ENCODE peak calls at places on chromosomes 12 and 14, in seven cellular contexts. W is Panc1, U is suprapubic skin, T is IMR-90, M is PC-9, G is PC-3, P is ovary. Z is an unnamed sample. For H3K4me1, the result is how much of the 10 kb centered on the place peaks cover.

GRCh38 chr14:103220134-103220981 is 97.1 kb downstream of the TNFAIP2 start:
- DNase-seq in W (no peak), U (peak), T (no peak), M (no peak), G (no peak), P (no peak), Z (no peak)

GRCh38 chr12:121839106-121839992 is 19.3 kb downstream of the HPD start:
- DNase-seq in W (peak), U (peak), T (peak), M (peak), G (peak), P (peak), Z (peak)

GRCh38 chr12:47757840-47758583 is 668 bp downstream of the RAPGEF3 start:
- DNase-seq in W (no peak), U (no peak), T (no peak), M (no peak), G (no peak), P (peak), Z (peak)

GRCh38 chr14:98154254-98154653 is 1117.7 kb downstream of the BCL11B start:
- DNase-seq in W (no peak), U (no peak), T (no peak), M (no peak), G (no peak), P (no peak), Z (no peak)

GRCh38 chr12:30754383-30754749 is 385 bp downstream of the CAPRIN2 start:
- DNase-seq in W (no peak), U (no peak), T (no peak), M (no peak), G (no peak), P (no peak), Z (no peak)

GRCh38 chr14:50023671-50024490 is 92.5 kb downstream of the VCPKMT start:
- DNase-seq in W (no peak), U (no peak), T (peak), M (no peak), G (peak), P (no peak), Z (no peak)

GRCh38 chr12:19998968-19999792 is 369.2 kb upstream of the PDE3A start:
- DNase-seq in W (no peak), U (no peak), T (no peak), M (no peak), G (no peak), P (no peak), Z (no peak)

GRCh38 chr12:48454675-48455074 is 17.7 kb upstream of the ANP32D start:
- DNase-seq in W (no peak), U (no peak), T (peak), M (no peak), G (peak), P (no peak), Z (no peak)

GRCh38 chr14:103708750-103709187 is 6.5 kb downstream of the XRCC3 start:
- DNase-seq in W (no peak), U (no peak), T (no peak), M (no peak), G (no peak), P (no peak), Z (no peak)

GRCh38 chr14:51573607-51574006 is 78.1 kb upstream of the FRMD6 start:
- DNase-seq in W (no peak), U (no peak), T (no peak), M (no peak), G (no peak), P (no peak), Z (no peak)

GRCh38 chr14:28762949-28763313 is 3.7 kb upstream of the FOXG1 start:
- DNase-seq in W (no peak), U (no peak), T (no peak), M (no peak), G (no peak), P (no peak), Z (no peak)

GRCh38 chr14:35826952-35827416 is 846 bp downstream of the BRMS1L start:
- DNase-seq in W (no peak), U (no peak), T (no peak), M (no peak), G (no peak), P (no peak), Z (no peak)

GRCh38 chr12:116336542-116337065 is 59.1 kb upstream of the MED13L start:
- DNase-seq in W (no peak), U (no peak), T (peak), M (no peak), G (no peak), P (no peak), Z (no peak)

GRCh38 chr12:53617700-53618099 is 8.5 kb downstream of the ATF7 start:
- DNase-seq in W (no peak), U (no peak), T (no peak), M (no peak), G (no peak), P (no peak), Z (no peak)

GRCh38 chr12:53613821-53614220 is 12.4 kb downstream of the ATF7 start:
- DNase-seq in W (no peak), U (no peak), T (peak), M (no peak), G (no peak), P (no peak), Z (no peak)

GRCh38 chr12:53616950-53617349 is 9.2 kb downstream of the ATF7 start:
- DNase-seq in W (no peak), U (no peak), T (no peak), M (no peak), G (no peak), P (no peak), Z (no peak)

GRCh38 chr12:53622724-53623123 is 3.5 kb downstream of the ATF7 start:
- DNase-seq in W (no peak), U (no peak), T (no peak), M (no peak), G (no peak), P (no peak), Z (no peak)

DNA sequence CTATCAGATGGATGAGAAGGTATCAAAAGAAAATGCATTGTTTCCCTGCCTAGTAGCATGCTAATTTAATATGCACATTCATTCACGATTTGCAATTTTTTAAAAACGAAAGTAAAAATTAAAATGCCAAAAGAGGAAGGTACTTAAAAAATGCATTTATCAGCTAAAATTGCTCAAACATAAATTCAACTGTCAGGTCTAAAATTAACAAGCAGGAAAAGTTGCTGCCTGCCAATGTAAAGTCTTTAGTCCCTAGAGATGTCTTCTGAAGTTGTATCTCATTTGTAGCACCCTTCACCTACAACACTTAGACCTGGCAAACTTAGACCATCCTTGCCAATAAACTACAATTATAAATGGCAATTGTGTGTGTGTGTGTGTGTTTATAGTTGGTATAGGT is 7.8 kb downstream of the ATF7 start:
- DNase-seq in W (no peak), U (no peak), T (no peak), M (no peak), G (no peak), P (no peak), Z (no peak)
- H3K4me1 ChIP-seq in W (under half), U (under half), T (under half), M (under half), G (under half), P (under half), Z (under half)

DNA sequence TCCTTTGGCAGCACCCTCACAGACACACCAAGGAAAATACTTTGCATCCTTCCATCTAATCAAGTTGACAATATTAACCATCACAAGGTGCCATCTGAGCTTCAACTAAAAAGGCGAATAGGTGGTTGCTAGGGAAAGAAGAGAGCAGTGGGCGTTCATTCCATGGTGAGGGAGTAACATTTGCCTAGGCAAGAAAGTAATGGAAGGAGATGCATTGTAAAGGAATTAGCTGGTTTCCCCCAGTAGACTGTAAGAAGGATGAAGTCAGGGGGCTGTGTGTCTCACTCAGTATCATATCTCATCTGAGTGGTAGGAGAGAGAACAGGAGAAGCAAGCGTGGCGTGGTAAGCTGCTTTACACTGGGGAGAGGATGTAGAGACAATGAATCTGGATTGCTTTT is 34.7 kb downstream of the AKAP6 start:
- DNase-seq in W (no peak), U (no peak), T (no peak), M (no peak), G (no peak), P (no peak), Z (no peak)
- TF ChIP-seq CTCF in W (no peak), U (no peak), T (no peak), M (no peak), G (no peak), P (no peak), Z (no peak)

GRCh38 chr14:69617796-69618195 is 6.4 kb downstream of the SUSD6 start:
- DNase-seq in W (no peak), U (no peak), T (no peak), M (no peak), G (no peak), P (no peak), Z (no peak)
- H3K4me1 ChIP-seq in W (under half), U (half or more), T (under half), M (under half), G (under half), P (under half), Z (under half)

DNA sequence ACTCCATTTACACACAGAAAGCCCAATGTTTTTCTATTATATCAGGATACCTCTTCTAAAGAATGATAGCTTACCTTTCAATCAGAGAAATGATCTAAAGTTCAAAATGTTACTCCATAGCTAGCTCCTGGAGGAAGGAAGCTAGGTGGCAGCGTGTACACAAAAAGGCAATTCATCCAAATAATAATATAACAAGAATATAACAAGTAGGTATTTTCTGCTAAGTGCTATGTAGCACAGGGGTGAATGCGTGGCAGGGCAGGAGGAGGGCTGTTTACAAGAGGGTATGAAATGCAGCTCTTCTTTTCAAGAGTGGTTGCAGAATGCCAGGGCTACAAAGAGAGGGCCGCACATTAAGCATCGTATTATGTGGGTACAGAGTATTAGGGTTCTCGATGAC is 663 bp upstream of the SNAPC1 start:
- DNase-seq in W (no peak), U (no peak), T (no peak), M (no peak), G (no peak), P (no peak), Z (no peak)
- TF ChIP-seq CTCF in W (no peak), U (no peak), T (no peak), M (no peak), G (peak), P (no peak), Z (no peak)

GRCh38 chr14:97077687-97078086 is 280.5 kb downstream of the VRK1 start:
- DNase-seq in W (no peak), U (no peak), T (no peak), M (no peak), G (no peak), P (no peak), Z (no peak)
- H3K4me1 ChIP-seq in W (under half), U (under half), T (under half), M (under half), G (under half), P (under half), Z (under half)

DNA sequence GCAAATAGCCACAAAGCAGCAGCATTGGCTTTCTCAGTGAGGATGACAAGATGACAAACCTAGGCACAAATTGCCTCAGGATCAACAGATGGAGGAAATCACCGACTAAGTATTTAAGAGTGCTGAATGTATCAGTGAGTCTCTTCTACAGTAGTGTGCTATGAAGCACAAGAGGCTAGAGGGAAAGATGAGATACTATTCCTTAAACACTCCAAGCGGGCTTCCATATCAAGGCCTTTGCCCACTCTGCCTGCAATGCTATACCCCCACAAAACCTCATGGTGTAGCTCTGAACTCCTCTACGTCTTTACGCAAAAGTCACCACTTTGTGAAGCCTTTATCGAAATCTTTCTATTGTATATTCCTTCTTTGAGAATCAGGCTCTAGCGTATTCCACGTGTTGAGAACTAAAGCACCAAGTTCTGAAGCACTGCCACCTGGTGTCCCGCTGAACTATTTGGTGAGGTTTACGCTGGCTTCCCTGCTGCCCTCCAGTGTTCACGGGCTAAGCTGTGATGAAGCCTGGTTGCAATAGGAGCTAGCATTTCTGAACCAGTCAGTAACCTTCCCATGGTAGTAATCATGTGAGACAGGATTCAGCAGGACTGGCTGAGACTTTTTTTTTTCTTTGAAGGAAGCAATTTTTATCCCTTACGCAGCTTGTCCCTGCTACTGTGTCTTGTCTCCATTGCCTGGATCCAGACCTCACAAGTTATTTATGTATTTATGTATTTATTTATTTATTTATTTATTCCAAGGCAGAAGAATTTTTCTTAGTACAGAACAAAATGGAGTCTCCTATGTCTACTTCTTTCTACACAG is 426.5 kb upstream of the OR4E1 start:
- DNase-seq in W (peak), U (peak), T (peak), M (no peak), G (peak), P (peak), Z (peak)
- TF ChIP-seq CTCF in W (peak), U (peak), T (peak), M (no peak), G (peak), P (peak), Z (no peak)